ENCODE peak calls at places on chromosomes 1 and 21, in seven cellular contexts. One of them, this sample, is unnamed.

GRCh38 chr1:8133657-8134430 is 107.7 kb upstream of the ERRFI1 start:
- DNase-seq in right atrium auricular region: peak; percentile 84
- DNase-seq in HTR-8/SVneo: peak; percentile 46
- DNase-seq in stimulated activated CD8-positive, alpha-beta memory T cell treated with anti-CD3 and anti-CD28 coated beads, Interleukin-4, amount 100 ng/mL, for 24 hours: no peak
- DNase-seq in AG20443: peak; percentile 74
- DNase-seq in T-helper 1 cell: no peak
- DNase-seq in stimulated activated CD4-positive, alpha-beta T cell treated with anti-CD3 and anti-CD28 coated beads, TNF-alpha, amount 100 ng/mL, for 4 hours: no peak
- DNase-seq in this sample: peak; percentile 49

GRCh38 chr1:60891315-60891714 is 191.0 kb upstream of the NFIA start:
- DNase-seq in right atrium auricular region: no peak
- DNase-seq in HTR-8/SVneo: no peak
- DNase-seq in stimulated activated CD8-positive, alpha-beta memory T cell treated with anti-CD3 and anti-CD28 coated beads, Interleukin-4, amount 100 ng/mL, for 24 hours: no peak
- DNase-seq in AG20443: no peak
- DNase-seq in T-helper 1 cell: no peak
- DNase-seq in stimulated activated CD4-positive, alpha-beta T cell treated with anti-CD3 and anti-CD28 coated beads, TNF-alpha, amount 100 ng/mL, for 4 hours: no peak
- DNase-seq in this sample: no peak

GRCh38 chr21:42221581-42222345 is 2.8 kb downstream of the ABCG1 start:
- DNase-seq in right atrium auricular region: no peak
- DNase-seq in HTR-8/SVneo: no peak
- DNase-seq in stimulated activated CD8-positive, alpha-beta memory T cell treated with anti-CD3 and anti-CD28 coated beads, Interleukin-4, amount 100 ng/mL, for 24 hours: no peak
- DNase-seq in AG20443: no peak
- DNase-seq in T-helper 1 cell: no peak
- DNase-seq in stimulated activated CD4-positive, alpha-beta T cell treated with anti-CD3 and anti-CD28 coated beads, TNF-alpha, amount 100 ng/mL, for 4 hours: no peak
- DNase-seq in this sample: no peak

GRCh38 chr1:209318302-209319056 is 265.0 kb upstream of the CAMK1G start:
- DNase-seq in right atrium auricular region: no peak
- DNase-seq in HTR-8/SVneo: peak; percentile 29
- DNase-seq in stimulated activated CD8-positive, alpha-beta memory T cell treated with anti-CD3 and anti-CD28 coated beads, Interleukin-4, amount 100 ng/mL, for 24 hours: no peak
- DNase-seq in AG20443: no peak
- DNase-seq in T-helper 1 cell: no peak
- DNase-seq in stimulated activated CD4-positive, alpha-beta T cell treated with anti-CD3 and anti-CD28 coated beads, TNF-alpha, amount 100 ng/mL, for 4 hours: no peak
- DNase-seq in this sample: no peak

GRCh38 chr1:39405358-39405757 is 86.1 kb upstream of the BMP8A start:
- DNase-seq in right atrium auricular region: no peak
- DNase-seq in HTR-8/SVneo: no peak
- DNase-seq in stimulated activated CD8-positive, alpha-beta memory T cell treated with anti-CD3 and anti-CD28 coated beads, Interleukin-4, amount 100 ng/mL, for 24 hours: no peak
- DNase-seq in AG20443: peak; percentile 27
- DNase-seq in T-helper 1 cell: no peak
- DNase-seq in stimulated activated CD4-positive, alpha-beta T cell treated with anti-CD3 and anti-CD28 coated beads, TNF-alpha, amount 100 ng/mL, for 4 hours: no peak
- DNase-seq in this sample: no peak

GRCh38 chr1:21174638-21175323 is 1.9 kb downstream of the EIF4G3 start:
- DNase-seq in right atrium auricular region: no peak
- DNase-seq in HTR-8/SVneo: no peak
- DNase-seq in stimulated activated CD8-positive, alpha-beta memory T cell treated with anti-CD3 and anti-CD28 coated beads, Interleukin-4, amount 100 ng/mL, for 24 hours: no peak
- DNase-seq in AG20443: peak; percentile 52
- DNase-seq in T-helper 1 cell: peak; percentile 8
- DNase-seq in stimulated activated CD4-positive, alpha-beta T cell treated with anti-CD3 and anti-CD28 coated beads, TNF-alpha, amount 100 ng/mL, for 4 hours: no peak
- DNase-seq in this sample: peak; percentile 45

GRCh38 chr1:55447488-55447887 is 232.3 kb upstream of the USP24 start:
- DNase-seq in right atrium auricular region: no peak
- DNase-seq in HTR-8/SVneo: no peak
- DNase-seq in stimulated activated CD8-positive, alpha-beta memory T cell treated with anti-CD3 and anti-CD28 coated beads, Interleukin-4, amount 100 ng/mL, for 24 hours: no peak
- DNase-seq in AG20443: no peak
- DNase-seq in T-helper 1 cell: no peak
- DNase-seq in stimulated activated CD4-positive, alpha-beta T cell treated with anti-CD3 and anti-CD28 coated beads, TNF-alpha, amount 100 ng/mL, for 4 hours: no peak
- DNase-seq in this sample: no peak

GRCh38 chr21:34795152-34796141 is 126.7 kb downstream of the CLIC6 start:
- DNase-seq in right atrium auricular region: no peak
- DNase-seq in HTR-8/SVneo: no peak
- DNase-seq in stimulated activated CD8-positive, alpha-beta memory T cell treated with anti-CD3 and anti-CD28 coated beads, Interleukin-4, amount 100 ng/mL, for 24 hours: no peak
- DNase-seq in AG20443: peak; percentile 72
- DNase-seq in T-helper 1 cell: no peak
- DNase-seq in stimulated activated CD4-positive, alpha-beta T cell treated with anti-CD3 and anti-CD28 coated beads, TNF-alpha, amount 100 ng/mL, for 4 hours: no peak
- DNase-seq in this sample: peak; percentile 89

GRCh38 chr1:59025898-59026426 is 242.1 kb upstream of the JUN start:
- DNase-seq in right atrium auricular region: no peak
- DNase-seq in HTR-8/SVneo: no peak
- DNase-seq in stimulated activated CD8-positive, alpha-beta memory T cell treated with anti-CD3 and anti-CD28 coated beads, Interleukin-4, amount 100 ng/mL, for 24 hours: no peak
- DNase-seq in AG20443: peak; percentile 44
- DNase-seq in T-helper 1 cell: peak; percentile 45
- DNase-seq in stimulated activated CD4-positive, alpha-beta T cell treated with anti-CD3 and anti-CD28 coated beads, TNF-alpha, amount 100 ng/mL, for 4 hours: no peak
- DNase-seq in this sample: no peak

GRCh38 chr1:31413405-31414005 is 492 bp downstream of the SERINC2 start:
- DNase-seq in right atrium auricular region: peak; percentile 69
- DNase-seq in HTR-8/SVneo: no peak
- DNase-seq in stimulated activated CD8-positive, alpha-beta memory T cell treated with anti-CD3 and anti-CD28 coated beads, Interleukin-4, amount 100 ng/mL, for 24 hours: no peak
- DNase-seq in AG20443: peak; percentile 68
- DNase-seq in T-helper 1 cell: no peak
- DNase-seq in stimulated activated CD4-positive, alpha-beta T cell treated with anti-CD3 and anti-CD28 coated beads, TNF-alpha, amount 100 ng/mL, for 4 hours: no peak
- DNase-seq in this sample: peak; percentile 62

GRCh38 chr1:225842788-225843425 is 33.0 kb downstream of the EPHX1 start:
- DNase-seq in right atrium auricular region: no peak
- DNase-seq in HTR-8/SVneo: no peak
- DNase-seq in stimulated activated CD8-positive, alpha-beta memory T cell treated with anti-CD3 and anti-CD28 coated beads, Interleukin-4, amount 100 ng/mL, for 24 hours: no peak
- DNase-seq in AG20443: no peak
- DNase-seq in T-helper 1 cell: no peak
- DNase-seq in stimulated activated CD4-positive, alpha-beta T cell treated with anti-CD3 and anti-CD28 coated beads, TNF-alpha, amount 100 ng/mL, for 4 hours: no peak
- DNase-seq in this sample: no peak

GRCh38 chr1:36125129-36125991 is at the start of gene COL8A2:
- DNase-seq in right atrium auricular region: no peak
- DNase-seq in HTR-8/SVneo: no peak
- DNase-seq in stimulated activated CD8-positive, alpha-beta memory T cell treated with anti-CD3 and anti-CD28 coated beads, Interleukin-4, amount 100 ng/mL, for 24 hours: no peak
- DNase-seq in AG20443: peak; percentile 79
- DNase-seq in T-helper 1 cell: no peak
- DNase-seq in stimulated activated CD4-positive, alpha-beta T cell treated with anti-CD3 and anti-CD28 coated beads, TNF-alpha, amount 100 ng/mL, for 4 hours: no peak
- DNase-seq in this sample: no peak

GRCh38 chr1:186899977-186900376 is 71.2 kb downstream of the PLA2G4A start:
- DNase-seq in right atrium auricular region: no peak
- DNase-seq in HTR-8/SVneo: no peak
- DNase-seq in stimulated activated CD8-positive, alpha-beta memory T cell treated with anti-CD3 and anti-CD28 coated beads, Interleukin-4, amount 100 ng/mL, for 24 hours: no peak
- DNase-seq in AG20443: no peak
- DNase-seq in T-helper 1 cell: no peak
- DNase-seq in stimulated activated CD4-positive, alpha-beta T cell treated with anti-CD3 and anti-CD28 coated beads, TNF-alpha, amount 100 ng/mL, for 4 hours: no peak
- DNase-seq in this sample: no peak

GRCh38 chr1:25040122-25040685 is 110.1 kb upstream of the RUNX3 start:
- DNase-seq in right atrium auricular region: no peak
- DNase-seq in HTR-8/SVneo: no peak
- DNase-seq in stimulated activated CD8-positive, alpha-beta memory T cell treated with anti-CD3 and anti-CD28 coated beads, Interleukin-4, amount 100 ng/mL, for 24 hours: no peak
- DNase-seq in AG20443: no peak
- DNase-seq in T-helper 1 cell: no peak
- DNase-seq in stimulated activated CD4-positive, alpha-beta T cell treated with anti-CD3 and anti-CD28 coated beads, TNF-alpha, amount 100 ng/mL, for 4 hours: no peak
- DNase-seq in this sample: no peak

GRCh38 chr1:31762726-31763670 is 1.1 kb downstream of the ADGRB2 start:
- DNase-seq in right atrium auricular region: no peak
- DNase-seq in HTR-8/SVneo: peak; percentile 68
- DNase-seq in stimulated activated CD8-positive, alpha-beta memory T cell treated with anti-CD3 and anti-CD28 coated beads, Interleukin-4, amount 100 ng/mL, for 24 hours: peak; percentile 50
- DNase-seq in AG20443: peak; percentile 76
- DNase-seq in T-helper 1 cell: peak; percentile 69
- DNase-seq in stimulated activated CD4-positive, alpha-beta T cell treated with anti-CD3 and anti-CD28 coated beads, TNF-alpha, amount 100 ng/mL, for 4 hours: peak; percentile 38
- DNase-seq in this sample: peak; percentile 56

GRCh38 chr1:41325801-41326200 is 35.4 kb upstream of the FOXO6 start:
- DNase-seq in right atrium auricular region: peak; percentile 18
- DNase-seq in HTR-8/SVneo: no peak
- DNase-seq in stimulated activated CD8-positive, alpha-beta memory T cell treated with anti-CD3 and anti-CD28 coated beads, Interleukin-4, amount 100 ng/mL, for 24 hours: no peak
- DNase-seq in AG20443: no peak
- DNase-seq in T-helper 1 cell: no peak
- DNase-seq in stimulated activated CD4-positive, alpha-beta T cell treated with anti-CD3 and anti-CD28 coated beads, TNF-alpha, amount 100 ng/mL, for 4 hours: no peak
- DNase-seq in this sample: no peak

GRCh38 chr1:77744576-77744975 is 15.1 kb downstream of the USP33 start:
- DNase-seq in right atrium auricular region: no peak
- DNase-seq in HTR-8/SVneo: no peak
- DNase-seq in stimulated activated CD8-positive, alpha-beta memory T cell treated with anti-CD3 and anti-CD28 coated beads, Interleukin-4, amount 100 ng/mL, for 24 hours: no peak
- DNase-seq in AG20443: no peak
- DNase-seq in T-helper 1 cell: no peak
- DNase-seq in stimulated activated CD4-positive, alpha-beta T cell treated with anti-CD3 and anti-CD28 coated beads, TNF-alpha, amount 100 ng/mL, for 4 hours: no peak
- DNase-seq in this sample: no peak

This sample was measured in dermis microvascular lymphatic vessel endothelial cell.